ENCODE peak calls at places on chromosomes 13 and 19, in eight cellular contexts. E is neural crest cell, T is hepatocyte, K is stomach, S is astrocyte of the spinal cord, Z is endothelial cell, M is omental fat pad, C is left ventricle myocardium inferior. J is an unnamed sample.

GRCh38 chr19:39497850-39498261 is 891 bp upstream of the DLL3 start:
- DNase-seq in K (no peak), M (no peak), Z (peak; percentile 81), E (peak; percentile 56), S (peak; percentile 34), C (no peak), T (peak; percentile 75), J (peak; percentile 65)

GRCh38 chr19:58088521-58089052 is 9.4 kb downstream of the ZSCAN18 start:
- DNase-seq in C (no peak), T (no peak), Z (no peak), K (no peak), E (no peak), S (no peak), M (no peak), J (no peak)

GRCh38 chr19:10975374-10976036 is 14.7 kb downstream of the SMARCA4 start:
- DNase-seq in C (peak; percentile 62), K (peak; percentile 67), S (peak; percentile 57), Z (no peak), T (peak; percentile 47), E (no peak), M (no peak), J (no peak)

GRCh38 chr13:98466634-98467236 is 110.2 kb downstream of the STK24 start:
- DNase-seq in Z (peak; percentile 83), E (peak; percentile 70), S (peak; percentile 61), T (no peak), K (no peak), C (no peak), M (no peak), J (peak; percentile 34)

GRCh38 chr13:43785681-43786471 is 896 bp downstream of the ENOX1 start:
- DNase-seq in S (peak; percentile 68), M (peak; percentile 58), T (peak; percentile 77), E (peak; percentile 48), Z (peak; percentile 67), C (peak; percentile 87), K (peak; percentile 70), J (peak; percentile 76)

GRCh38 chr19:33434886-33435705 is 61.6 kb downstream of the CEBPG start:
- DNase-seq in E (no peak), T (peak; percentile 55), S (peak; percentile 37), C (peak; percentile 9), M (no peak), Z (no peak), K (no peak), J (peak; percentile 41)

GRCh38 chr19:57946316-57946715 is 1.2 kb downstream of the ZNF256 start:
- DNase-seq in M (no peak), T (no peak), K (no peak), Z (no peak), S (no peak), E (no peak), C (no peak), J (no peak)

GRCh38 chr13:43880451-43880850 is 747 bp downstream of the LACC1 start:
- DNase-seq in M (no peak), T (no peak), K (no peak), S (no peak), Z (no peak), E (peak; percentile 2), C (no peak), J (no peak)

GRCh38 chr19:55390461-55390880 is 4.7 kb downstream of the RPL28 start:
- DNase-seq in C (no peak), S (peak; percentile 37), M (no peak), T (no peak), E (no peak), K (no peak), Z (no peak), J (no peak)

GRCh38 chr19:19434483-19435045 is 29.1 kb downstream of the GATAD2A start:
- DNase-seq in M (no peak), S (no peak), K (no peak), T (no peak), Z (no peak), C (peak; percentile 48), E (no peak), J (no peak)

GRCh38 chr13:71879129-71879535 is 12.1 kb upstream of the DACH1 start:
- DNase-seq in C (no peak), Z (peak; percentile 28), K (no peak), M (no peak), E (no peak), T (peak; percentile 61), S (peak; percentile 52), J (no peak)

GRCh38 chr13:97276862-97277269 is 54.7 kb downstream of the MBNL2 start:
- DNase-seq in Z (no peak), S (no peak), T (no peak), E (no peak), C (no peak), K (no peak), M (no peak), J (no peak)

GRCh38 chr19:55098716-55099556 is 18.5 kb downstream of the PPP1R12C start:
- DNase-seq in M (no peak), S (no peak), E (no peak), C (no peak), K (no peak), Z (no peak), T (no peak), J (no peak)

GRCh38 chr13:51815848-51816247 is 11.9 kb upstream of the DHRS12 start:
- DNase-seq in C (no peak), T (no peak), Z (no peak), S (no peak), M (no peak), E (no peak), K (no peak), J (no peak)

GRCh38 chr13:57633950-57634828 is 2.6 kb downstream of the PCDH17 start:
- DNase-seq in T (peak; percentile 17), E (peak; percentile 2), Z (peak; percentile 28), S (no peak), K (no peak), C (no peak), M (no peak), J (no peak)

GRCh38 chr19:38686530-38686888 is 39.1 kb downstream of the ACTN4 start:
- DNase-seq in C (no peak), T (no peak), M (no peak), S (no peak), Z (no peak), K (no peak), E (no peak), J (no peak)

GRCh38 chr13:23986619-23987018 is 89.3 kb upstream of the C1QTNF9B start:
- DNase-seq in K (no peak), M (no peak), E (no peak), T (no peak), C (no peak), S (peak; percentile 53), Z (no peak), J (no peak)

GRCh38 chr19:4977299-4978174 is 8.6 kb downstream of the KDM4B start:
- DNase-seq in K (peak; percentile 34), S (peak; percentile 89), T (no peak), E (no peak), C (peak; percentile 56), Z (no peak), M (no peak), J (no peak)

GRCh38 chr13:49329831-49330545 is 82.3 kb downstream of the CDADC1 start:
- DNase-seq in S (no peak), M (no peak), T (no peak), Z (no peak), C (no peak), K (peak; percentile 39), E (no peak), J (no peak)

GRCh38 chr19:34767967-34768366 is 5.0 kb downstream of the ZNF599 start:
- DNase-seq in T (no peak), K (no peak), S (no peak), Z (no peak), E (no peak), C (no peak), M (no peak), J (no peak)

GRCh38 chr19:29040951-29041350 is 172.0 kb downstream of the UQCRFS1 start:
- DNase-seq in T (no peak), Z (no peak), M (no peak), K (no peak), S (no peak), E (no peak), C (no peak), J (no peak)

DNA sequence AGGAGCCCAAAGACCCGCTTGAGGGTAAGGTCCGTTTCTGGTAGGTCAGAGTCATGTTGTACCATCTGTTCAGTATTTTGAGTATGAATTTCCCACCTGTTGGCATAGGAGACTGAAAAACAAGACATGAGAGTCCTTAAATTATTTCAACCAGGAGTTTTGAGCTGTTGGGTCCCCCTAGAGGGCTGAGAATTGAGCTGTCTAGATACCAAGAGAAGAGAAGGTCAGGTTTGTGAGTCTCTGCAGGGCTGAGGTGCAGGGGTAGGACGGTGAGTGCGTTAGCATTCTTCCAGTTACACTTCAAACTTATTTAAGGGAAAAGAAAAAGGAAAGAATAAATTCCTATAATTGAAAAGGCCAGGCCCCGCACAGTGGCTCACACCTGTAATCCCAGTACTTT is 5.0 kb downstream of the CBLC start:
- DNase-seq in Z (no peak), T (no peak), M (no peak), E (no peak), C (no peak), K (no peak), S (no peak), J (no peak)
- TF ChIP-seq CTCF in Z (peak; percentile 23), T (no peak), M (no peak), E (peak; percentile 14), C (no peak), K (no peak), S (no peak), J (no peak)

DNA sequence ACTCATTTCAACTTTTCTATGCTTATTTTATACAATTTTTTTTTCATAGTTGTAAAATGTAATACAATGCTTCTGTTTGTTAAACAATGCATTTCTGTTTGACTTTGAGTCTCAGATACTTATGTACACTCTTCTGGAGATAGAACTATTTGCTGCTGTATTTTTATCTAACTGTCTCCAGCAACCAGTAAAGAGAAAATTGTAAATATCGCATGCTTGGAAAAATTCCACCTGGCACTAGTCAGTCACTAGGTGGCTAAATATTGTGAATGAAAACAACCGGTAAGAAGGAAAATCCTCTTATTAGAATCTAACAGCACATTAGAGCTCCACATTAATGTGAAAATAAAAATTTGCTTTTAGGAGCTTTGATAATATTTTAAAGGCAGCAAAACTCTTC is 876.5 kb downstream of the PCDH9 start:
- DNase-seq in M (no peak), K (no peak), S (peak; percentile 41), T (peak; percentile 36), Z (no peak), C (no peak), E (no peak), J (no peak)
- TF ChIP-seq CTCF in M (no peak), K (peak; percentile 10), S (no peak), T (no peak), Z (no peak), C (no peak), E (no peak), J (no peak)

GRCh38 chr13:31699650-31700049 is 39.7 kb upstream of the RXFP2 start:
- DNase-seq in M (no peak), C (no peak), S (no peak), T (no peak), E (peak; percentile 5), K (no peak), Z (peak; percentile 11), J (no peak)
- TF ChIP-seq CTCF in M (no peak), C (peak; percentile 28), S (peak; percentile 40), T (peak; percentile 23), E (peak; percentile 17), K (no peak), Z (no peak), J (no peak)

DNA sequence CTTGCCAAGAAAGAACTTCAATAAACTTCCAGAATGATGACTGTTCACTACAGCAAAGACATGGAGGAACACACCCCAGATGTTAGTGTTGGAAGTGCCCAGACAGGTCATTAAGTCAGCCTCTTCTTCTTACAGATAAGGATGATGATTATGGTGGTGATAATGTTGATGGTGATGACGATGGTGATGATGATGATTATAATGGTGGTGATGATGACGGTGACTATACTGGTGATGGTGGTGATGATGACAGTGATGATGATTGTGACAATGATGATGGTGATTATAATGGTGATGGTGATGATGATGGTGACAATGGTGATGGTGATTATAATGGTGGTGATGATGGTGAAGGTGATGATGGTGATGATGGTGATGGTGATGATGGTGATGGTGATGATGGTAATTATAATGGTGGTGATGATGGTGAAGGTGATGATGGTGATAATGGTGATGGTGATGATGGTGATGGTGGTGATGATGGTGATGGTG is 8.4 kb downstream of the C13orf46 start:
- DNase-seq in T (no peak), E (no peak), K (no peak), S (no peak), C (no peak), Z (no peak), M (no peak), J (no peak)
- TF ChIP-seq CTCF in T (no peak), E (no peak), K (no peak), S (no peak), C (no peak), Z (no peak), M (no peak), J (no peak)